ENCODE peak calls at places on chromosomes 12 and 14, in five cellular contexts. A is left cardiac atrium; T is AG09309; V is HEK293T; G is effector memory CD4-positive, alpha-beta T cell. U is an unnamed sample.

GRCh38 chr12:29562167-29562776 is 64.8 kb upstream of the OVCH1 start:
- DNase-seq in A (peak), T (peak), V (no peak), G (no peak), U (no peak)

GRCh38 chr14:64060648-64061096 is 207.9 kb downstream of the SYNE2 start:
- DNase-seq in A (no peak), T (no peak), V (peak), G (no peak), U (no peak)

GRCh38 chr14:67618617-67619063 is 1.1 kb upstream of the ARG2 start:
- DNase-seq in A (no peak), T (peak), V (peak), G (no peak), U (peak)

GRCh38 chr14:75229923-75230792 is 48.5 kb upstream of the FOS start:
- DNase-seq in A (peak), T (no peak), V (peak), G (peak), U (peak)

GRCh38 chr14:23054000-23054811 is 3.1 kb downstream of the CDH24 start:
- DNase-seq in A (no peak), T (no peak), V (no peak), G (no peak), U (no peak)

GRCh38 chr12:54282949-54283593 is 2.5 kb downstream of the HNRNPA1 start:
- DNase-seq in A (no peak), T (no peak), V (no peak), G (no peak), U (no peak)

GRCh38 chr12:120012067-120012621 is 23.1 kb downstream of the BICDL1 start:
- DNase-seq in A (no peak), T (no peak), V (peak), G (peak), U (peak)

GRCh38 chr12:122947352-122947792 is 18.9 kb downstream of the ABCB9 start:
- DNase-seq in A (peak), T (no peak), V (no peak), G (no peak), U (no peak)

GRCh38 chr12:120119395-120119973 is 2.9 kb upstream of the RAB35 start:
- DNase-seq in A (no peak), T (no peak), V (no peak), G (no peak), U (peak)

GRCh38 chr14:68650403-68650994 is 142.4 kb downstream of the ZFP36L1 start:
- DNase-seq in A (no peak), T (no peak), V (no peak), G (no peak), U (no peak)

GRCh38 chr12:68611094-68611818 is 557 bp downstream of the RAP1B start:
- DNase-seq in A (peak), T (no peak), V (peak), G (peak), U (peak)

GRCh38 chr12:39375206-39375808 is 67.6 kb downstream of the KIF21A start:
- DNase-seq in A (no peak), T (no peak), V (no peak), G (no peak), U (no peak)

GRCh38 chr12:106154781-106155273 is 16.1 kb upstream of the NUAK1 start:
- DNase-seq in A (no peak), T (no peak), V (no peak), G (no peak), U (no peak)

GRCh38 chr12:104463371-104463770 is 6.6 kb downstream of the CHST11 start:
- DNase-seq in A (no peak), T (no peak), V (no peak), G (no peak), U (no peak)

GRCh38 chr12:43969882-43970281 is 134.0 kb downstream of the TMEM117 start:
- DNase-seq in A (no peak), T (no peak), V (no peak), G (no peak), U (peak)

GRCh38 chr12:128947199-128947598 is 93.9 kb downstream of the GLT1D1 start:
- DNase-seq in A (no peak), T (no peak), V (no peak), G (no peak), U (no peak)

GRCh38 chr14:105664691-105665090 is 138.3 kb downstream of the TMEM121 start:
- DNase-seq in A (no peak), T (no peak), V (no peak), G (no peak), U (no peak)

GRCh38 chr12:100793182-100793581 is 1.4 kb upstream of the ANO4 start:
- DNase-seq in A (no peak), T (peak), V (no peak), G (no peak), U (no peak)

GRCh38 chr12:117850048-117850447 is 118.7 kb downstream of the KSR2 start:
- DNase-seq in A (no peak), T (no peak), V (peak), G (no peak), U (peak)

GRCh38 chr12:120846721-120847120 is 57.4 kb downstream of the SPPL3 start:
- DNase-seq in A (no peak), T (no peak), V (no peak), G (no peak), U (no peak)